ENCODE peak calls at places on chromosomes 3 and 15, in five cellular contexts. R, J, I, L and K are unnamed samples.

GRCh38 chr15:38130739-38131498 is 121.7 kb upstream of the SPRED1 start:
- DNase-seq in R (no peak), J (peak; percentile 25), I (peak; percentile 99), L (no peak), K (peak; percentile 65)

GRCh38 chr3:71254251-71254650 is 329.3 kb downstream of the FOXP1 start:
- DNase-seq in R (no peak), J (no peak), I (no peak), L (no peak), K (no peak)

GRCh38 chr3:177483182-177483967 is 286.1 kb upstream of the TBL1XR1 start:
- DNase-seq in R (no peak), J (no peak), I (no peak), L (no peak), K (no peak)

GRCh38 chr3:128269131-128269775 is 116.0 kb downstream of the EEFSEC start:
- DNase-seq in R (no peak), J (no peak), I (no peak), L (no peak), K (no peak)

GRCh38 chr3:63912768-63913588 is 795 bp upstream of the SCAANT1 start:
- DNase-seq in R (no peak), J (peak; percentile 51), I (peak; percentile 76), L (peak; percentile 19), K (no peak)

GRCh38 chr3:101195951-101196713 is 124.2 kb downstream of the IMPG2 start:
- DNase-seq in R (peak; percentile 66), J (no peak), I (peak; percentile 76), L (no peak), K (no peak)

GRCh38 chr15:85073556-85074194 is 92.0 kb downstream of the PDE8A start:
- DNase-seq in R (no peak), J (no peak), I (peak; percentile 13), L (no peak), K (no peak)

GRCh38 chr3:178655488-178655887 is 119.3 kb downstream of the KCNMB2 start:
- DNase-seq in R (no peak), J (no peak), I (no peak), L (no peak), K (no peak)

GRCh38 chr3:126456211-126456610 is 19.5 kb downstream of the ZXDC start:
- DNase-seq in R (no peak), J (no peak), I (no peak), L (no peak), K (no peak)

GRCh38 chr3:177357352-177358084 is 160.2 kb upstream of the TBL1XR1 start:
- DNase-seq in R (peak; percentile 18), J (no peak), I (peak; percentile 77), L (no peak), K (peak; percentile 15)